ENCODE peak calls at places on chromosomes 3 and 15, in ten cellular contexts. One of them, this sample, is unnamed.

GRCh38 chr3:30605005-30605404 is 1.4 kb upstream of the TGFBR2 start:
- DNase-seq in heart right ventricle: no peak
- DNase-seq in Peyer's patch: no peak
- DNase-seq in CD4-positive, alpha-beta memory T cell: no peak
- DNase-seq in pancreas: no peak
- DNase-seq in naive thymus-derived CD4-positive, alpha-beta T cell: no peak
- DNase-seq in A673: no peak
- DNase-seq in aorta: no peak
- DNase-seq in fibroblast of lung: no peak
- DNase-seq in tibial artery: no peak
- DNase-seq in this sample: no peak

GRCh38 chr15:73633991-73634495 is 854 bp upstream of the NPTN start:
- DNase-seq in aorta: no peak
- DNase-seq in CD4-positive, alpha-beta memory T cell: no peak
- DNase-seq in pancreas: no peak
- DNase-seq in tibial artery: no peak
- DNase-seq in A673: no peak
- DNase-seq in fibroblast of lung: peak; percentile 94
- DNase-seq in naive thymus-derived CD4-positive, alpha-beta T cell: no peak
- DNase-seq in heart right ventricle: no peak
- DNase-seq in Peyer's patch: no peak
- DNase-seq in this sample: no peak

GRCh38 chr3:151216641-151217040 is 13.6 kb upstream of the GPR171 start:
- DNase-seq in naive thymus-derived CD4-positive, alpha-beta T cell: no peak
- DNase-seq in pancreas: no peak
- DNase-seq in A673: no peak
- DNase-seq in tibial artery: no peak
- DNase-seq in CD4-positive, alpha-beta memory T cell: no peak
- DNase-seq in Peyer's patch: no peak
- DNase-seq in aorta: no peak
- DNase-seq in fibroblast of lung: peak; percentile 86
- DNase-seq in heart right ventricle: no peak
- DNase-seq in this sample: no peak

GRCh38 chr3:120160050-120160449 is 65.8 kb upstream of the GSK3B start:
- DNase-seq in CD4-positive, alpha-beta memory T cell: no peak
- DNase-seq in pancreas: no peak
- DNase-seq in naive thymus-derived CD4-positive, alpha-beta T cell: no peak
- DNase-seq in aorta: peak; percentile 78
- DNase-seq in Peyer's patch: peak; percentile 48
- DNase-seq in A673: no peak
- DNase-seq in heart right ventricle: peak; percentile 24
- DNase-seq in tibial artery: peak; percentile 81
- DNase-seq in fibroblast of lung: peak; percentile 96
- DNase-seq in this sample: no peak

GRCh38 chr15:78103406-78104118 is 11.2 kb downstream of the SH2D7 start:
- DNase-seq in pancreas: no peak
- DNase-seq in heart right ventricle: no peak
- DNase-seq in aorta: peak; percentile 69
- DNase-seq in fibroblast of lung: no peak
- DNase-seq in tibial artery: no peak
- DNase-seq in naive thymus-derived CD4-positive, alpha-beta T cell: peak; percentile 34
- DNase-seq in Peyer's patch: peak; percentile 83
- DNase-seq in A673: no peak
- DNase-seq in CD4-positive, alpha-beta memory T cell: peak; percentile 72
- DNase-seq in this sample: peak; percentile 70

GRCh38 chr15:91853968-91854943 is 748 bp downstream of the SLCO3A1 start:
- DNase-seq in tibial artery: peak; percentile 33
- DNase-seq in pancreas: peak; percentile 46
- DNase-seq in fibroblast of lung: peak; percentile 16
- DNase-seq in CD4-positive, alpha-beta memory T cell: peak; percentile 71
- DNase-seq in aorta: peak; percentile 68
- DNase-seq in A673: peak; percentile 23
- DNase-seq in Peyer's patch: peak; percentile 57
- DNase-seq in heart right ventricle: peak; percentile 64
- DNase-seq in naive thymus-derived CD4-positive, alpha-beta T cell: no peak
- DNase-seq in this sample: peak; percentile 74

GRCh38 chr3:42013652-42014442 is 51.9 kb upstream of the ULK4 start:
- DNase-seq in tibial artery: peak; percentile 38
- DNase-seq in aorta: peak; percentile 58
- DNase-seq in pancreas: peak; percentile 55
- DNase-seq in A673: no peak
- DNase-seq in heart right ventricle: peak; percentile 62
- DNase-seq in CD4-positive, alpha-beta memory T cell: peak; percentile 51
- DNase-seq in naive thymus-derived CD4-positive, alpha-beta T cell: peak; percentile 24
- DNase-seq in Peyer's patch: peak; percentile 70
- DNase-seq in fibroblast of lung: no peak
- DNase-seq in this sample: peak; percentile 49

GRCh38 chr15:68223171-68223570 is 6.4 kb downstream of the CLN6 start:
- DNase-seq in pancreas: no peak
- DNase-seq in heart right ventricle: no peak
- DNase-seq in Peyer's patch: no peak
- DNase-seq in A673: no peak
- DNase-seq in aorta: peak; percentile 17
- DNase-seq in fibroblast of lung: no peak
- DNase-seq in CD4-positive, alpha-beta memory T cell: no peak
- DNase-seq in tibial artery: no peak
- DNase-seq in naive thymus-derived CD4-positive, alpha-beta T cell: no peak
- DNase-seq in this sample: no peak

GRCh38 chr3:48157215-48157840 is 30.9 kb downstream of the CDC25A start:
- DNase-seq in tibial artery: no peak
- DNase-seq in naive thymus-derived CD4-positive, alpha-beta T cell: no peak
- DNase-seq in heart right ventricle: no peak
- DNase-seq in CD4-positive, alpha-beta memory T cell: no peak
- DNase-seq in A673: no peak
- DNase-seq in aorta: no peak
- DNase-seq in pancreas: no peak
- DNase-seq in fibroblast of lung: peak; percentile 52
- DNase-seq in Peyer's patch: no peak
- DNase-seq in this sample: no peak

GRCh38 chr3:11195201-11195600 is 40.9 kb downstream of the HRH1 start:
- DNase-seq in fibroblast of lung: peak; percentile 20
- DNase-seq in naive thymus-derived CD4-positive, alpha-beta T cell: no peak
- DNase-seq in Peyer's patch: no peak
- DNase-seq in heart right ventricle: no peak
- DNase-seq in aorta: no peak
- DNase-seq in CD4-positive, alpha-beta memory T cell: no peak
- DNase-seq in pancreas: no peak
- DNase-seq in A673: no peak
- DNase-seq in tibial artery: no peak
- DNase-seq in this sample: no peak

DNA sequence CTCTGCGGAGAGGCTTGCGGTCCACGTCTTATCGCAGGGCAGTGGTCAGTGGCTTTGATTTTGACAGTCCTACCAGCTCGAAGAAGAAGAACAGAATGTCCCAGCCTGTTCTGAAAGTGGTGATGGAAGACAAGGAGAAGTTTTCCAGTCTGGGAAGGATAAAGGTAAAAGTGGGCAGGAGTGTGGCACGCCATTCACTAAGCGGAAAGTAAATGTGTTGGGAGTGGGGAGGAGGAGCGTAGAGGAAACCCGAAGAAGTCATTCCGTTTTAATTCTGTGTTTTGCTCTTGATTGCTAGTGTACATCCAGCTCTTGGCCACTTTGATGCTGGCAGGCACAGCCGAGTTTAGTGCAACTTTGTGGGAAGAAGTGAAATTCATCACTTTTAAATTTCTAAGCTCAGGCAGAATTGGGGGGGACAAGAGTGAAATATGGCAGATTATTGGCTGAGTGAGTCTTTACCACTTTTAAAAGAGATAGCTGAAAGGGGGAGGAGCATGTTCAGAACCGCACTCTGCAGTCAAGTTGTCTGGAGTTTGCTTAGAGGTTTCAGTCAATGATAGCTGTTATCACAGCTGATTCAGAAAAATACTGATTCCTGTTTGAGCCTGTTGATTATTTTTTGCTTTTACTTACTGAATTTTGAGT is 1.8 kb downstream of the ARHGEF26 start:
- DNase-seq in heart right ventricle: no peak
- DNase-seq in A673: peak; percentile 48
- DNase-seq in fibroblast of lung: peak; percentile 27
- DNase-seq in Peyer's patch: no peak
- DNase-seq in pancreas: no peak
- DNase-seq in naive thymus-derived CD4-positive, alpha-beta T cell: peak; percentile 3
- DNase-seq in CD4-positive, alpha-beta memory T cell: no peak
- DNase-seq in aorta: no peak
- DNase-seq in tibial artery: peak; percentile 22
- DNase-seq in this sample: no peak
- H3K4me3 ChIP-seq in heart right ventricle: peak overlapping the region; percentile 86
- H3K4me3 ChIP-seq in A673: peak overlapping the region; percentile 66
- H3K4me3 ChIP-seq in fibroblast of lung: peak overlapping the region; percentile 85
- H3K4me3 ChIP-seq in Peyer's patch: peak overlapping the region; percentile 62
- H3K4me3 ChIP-seq in pancreas: peak overlapping the region; percentile 61
- H3K4me3 ChIP-seq in naive thymus-derived CD4-positive, alpha-beta T cell: no peak overlapping the region
- H3K4me3 ChIP-seq in CD4-positive, alpha-beta memory T cell: no peak overlapping the region
- H3K4me3 ChIP-seq in aorta: peak overlapping the region; percentile 80
- H3K4me3 ChIP-seq in tibial artery: peak overlapping the region; percentile 69
- H3K4me3 ChIP-seq in this sample: no peak overlapping the region

GRCh38 chr15:60396560-60396963 is 1.2 kb downstream of the ANXA2 start:
- DNase-seq in tibial artery: no peak
- DNase-seq in heart right ventricle: no peak
- DNase-seq in Peyer's patch: no peak
- DNase-seq in CD4-positive, alpha-beta memory T cell: no peak
- DNase-seq in pancreas: no peak
- DNase-seq in aorta: no peak
- DNase-seq in A673: no peak
- DNase-seq in fibroblast of lung: peak; percentile 55
- DNase-seq in naive thymus-derived CD4-positive, alpha-beta T cell: no peak
- DNase-seq in this sample: peak; percentile 41

GRCh38 chr15:60397772-60398445 is at the start of gene ANXA2:
- DNase-seq in A673: peak; percentile 88
- DNase-seq in Peyer's patch: peak; percentile 94
- DNase-seq in aorta: peak; percentile 93
- DNase-seq in naive thymus-derived CD4-positive, alpha-beta T cell: peak; percentile 67
- DNase-seq in pancreas: peak; percentile 86
- DNase-seq in CD4-positive, alpha-beta memory T cell: peak; percentile 91
- DNase-seq in heart right ventricle: peak; percentile 88
- DNase-seq in fibroblast of lung: peak; percentile 89
- DNase-seq in tibial artery: peak; percentile 85
- DNase-seq in this sample: peak; percentile 92

GRCh38 chr15:60395276-60396011 is 2.3 kb downstream of the ANXA2 start:
- DNase-seq in CD4-positive, alpha-beta memory T cell: no peak
- DNase-seq in naive thymus-derived CD4-positive, alpha-beta T cell: no peak
- DNase-seq in A673: no peak
- DNase-seq in Peyer's patch: no peak
- DNase-seq in fibroblast of lung: no peak
- DNase-seq in aorta: no peak
- DNase-seq in tibial artery: no peak
- DNase-seq in pancreas: no peak
- DNase-seq in heart right ventricle: no peak
- DNase-seq in this sample: no peak

GRCh38 chr15:60396964-60397771 is 618 bp downstream of the ANXA2 start:
- DNase-seq in A673: peak; percentile 79
- DNase-seq in aorta: peak; percentile 83
- DNase-seq in fibroblast of lung: peak; percentile 71
- DNase-seq in pancreas: peak; percentile 67
- DNase-seq in CD4-positive, alpha-beta memory T cell: peak; percentile 80
- DNase-seq in heart right ventricle: peak; percentile 68
- DNase-seq in tibial artery: peak; percentile 81
- DNase-seq in naive thymus-derived CD4-positive, alpha-beta T cell: peak; percentile 6
- DNase-seq in Peyer's patch: peak; percentile 89
- DNase-seq in this sample: peak; percentile 88

GRCh38 chr15:60396100-60396499 is 1.7 kb downstream of the ANXA2 start:
- DNase-seq in Peyer's patch: no peak
- DNase-seq in heart right ventricle: no peak
- DNase-seq in CD4-positive, alpha-beta memory T cell: no peak
- DNase-seq in naive thymus-derived CD4-positive, alpha-beta T cell: no peak
- DNase-seq in pancreas: no peak
- DNase-seq in fibroblast of lung: peak; percentile 53
- DNase-seq in tibial artery: no peak
- DNase-seq in aorta: no peak
- DNase-seq in A673: no peak
- DNase-seq in this sample: no peak
- H3K4me1 ChIP-seq in Peyer's patch: no peaks in the 10 kb centered on the region
- H3K4me1 ChIP-seq in heart right ventricle: peaks cover 60% of the 10 kb centered on the region
- H3K4me1 ChIP-seq in CD4-positive, alpha-beta memory T cell: peaks cover 78% of the 10 kb centered on the region
- H3K4me1 ChIP-seq in naive thymus-derived CD4-positive, alpha-beta T cell: peaks cover 43% of the 10 kb centered on the region
- H3K4me1 ChIP-seq in pancreas: peaks cover 33% of the 10 kb centered on the region
- H3K4me1 ChIP-seq in fibroblast of lung: peaks cover 47% of the 10 kb centered on the region
- H3K4me1 ChIP-seq in tibial artery: peaks cover 62% of the 10 kb centered on the region
- H3K4me1 ChIP-seq in aorta: no peaks in the 10 kb centered on the region
- H3K4me1 ChIP-seq in A673: peaks cover 68% of the 10 kb centered on the region
- H3K4me1 ChIP-seq in this sample: peaks cover 52% of the 10 kb centered on the region

GRCh38 chr3:131568460-131568859 is 65.7 kb upstream of the MRPL3 start:
- DNase-seq in tibial artery: no peak
- DNase-seq in A673: peak; percentile 24
- DNase-seq in Peyer's patch: no peak
- DNase-seq in heart right ventricle: no peak
- DNase-seq in fibroblast of lung: no peak
- DNase-seq in naive thymus-derived CD4-positive, alpha-beta T cell: no peak
- DNase-seq in CD4-positive, alpha-beta memory T cell: no peak
- DNase-seq in aorta: no peak
- DNase-seq in pancreas: no peak
- DNase-seq in this sample: no peak
- H3K4me3 ChIP-seq in tibial artery: no peak overlapping the region
- H3K4me3 ChIP-seq in A673: no peak overlapping the region
- H3K4me3 ChIP-seq in Peyer's patch: no peak overlapping the region
- H3K4me3 ChIP-seq in heart right ventricle: no peak overlapping the region
- H3K4me3 ChIP-seq in fibroblast of lung: no peak overlapping the region
- H3K4me3 ChIP-seq in naive thymus-derived CD4-positive, alpha-beta T cell: no peak overlapping the region
- H3K4me3 ChIP-seq in CD4-positive, alpha-beta memory T cell: no peak overlapping the region
- H3K4me3 ChIP-seq in aorta: no peak overlapping the region
- H3K4me3 ChIP-seq in pancreas: no peak overlapping the region
- H3K4me3 ChIP-seq in this sample: no peak overlapping the region

GRCh38 chr3:14360123-14360881 is 42.1 kb upstream of the SLC6A6 start:
- DNase-seq in heart right ventricle: no peak
- DNase-seq in CD4-positive, alpha-beta memory T cell: no peak
- DNase-seq in A673: no peak
- DNase-seq in tibial artery: no peak
- DNase-seq in Peyer's patch: no peak
- DNase-seq in fibroblast of lung: peak; percentile 67
- DNase-seq in aorta: no peak
- DNase-seq in pancreas: no peak
- DNase-seq in naive thymus-derived CD4-positive, alpha-beta T cell: no peak
- DNase-seq in this sample: no peak

GRCh38 chr3:14358426-14359211 is 43.8 kb upstream of the SLC6A6 start:
- DNase-seq in fibroblast of lung: peak; percentile 71
- DNase-seq in Peyer's patch: peak; percentile 62
- DNase-seq in naive thymus-derived CD4-positive, alpha-beta T cell: no peak
- DNase-seq in CD4-positive, alpha-beta memory T cell: no peak
- DNase-seq in aorta: peak; percentile 58
- DNase-seq in heart right ventricle: peak; percentile 66
- DNase-seq in tibial artery: peak; percentile 70
- DNase-seq in A673: no peak
- DNase-seq in pancreas: no peak
- DNase-seq in this sample: no peak

GRCh38 chr3:14357463-14357862 is 44.9 kb upstream of the SLC6A6 start:
- DNase-seq in A673: no peak
- DNase-seq in CD4-positive, alpha-beta memory T cell: no peak
- DNase-seq in fibroblast of lung: no peak
- DNase-seq in tibial artery: no peak
- DNase-seq in heart right ventricle: no peak
- DNase-seq in Peyer's patch: no peak
- DNase-seq in naive thymus-derived CD4-positive, alpha-beta T cell: no peak
- DNase-seq in aorta: no peak
- DNase-seq in pancreas: no peak
- DNase-seq in this sample: no peak

GRCh38 chr3:14361068-14361677 is 41.2 kb upstream of the SLC6A6 start:
- DNase-seq in fibroblast of lung: no peak
- DNase-seq in naive thymus-derived CD4-positive, alpha-beta T cell: no peak
- DNase-seq in aorta: no peak
- DNase-seq in CD4-positive, alpha-beta memory T cell: no peak
- DNase-seq in pancreas: no peak
- DNase-seq in tibial artery: no peak
- DNase-seq in heart right ventricle: no peak
- DNase-seq in A673: no peak
- DNase-seq in Peyer's patch: no peak
- DNase-seq in this sample: no peak

GRCh38 chr3:14359348-14359747 is 43.1 kb upstream of the SLC6A6 start:
- DNase-seq in tibial artery: no peak
- DNase-seq in naive thymus-derived CD4-positive, alpha-beta T cell: no peak
- DNase-seq in fibroblast of lung: no peak
- DNase-seq in CD4-positive, alpha-beta memory T cell: no peak
- DNase-seq in Peyer's patch: no peak
- DNase-seq in pancreas: no peak
- DNase-seq in A673: no peak
- DNase-seq in aorta: no peak
- DNase-seq in heart right ventricle: no peak
- DNase-seq in this sample: no peak
- H3K4me1 ChIP-seq in tibial artery: peaks cover 3% of the 10 kb centered on the region
- H3K4me1 ChIP-seq in naive thymus-derived CD4-positive, alpha-beta T cell: no peaks in the 10 kb centered on the region
- H3K4me1 ChIP-seq in fibroblast of lung: no peaks in the 10 kb centered on the region
- H3K4me1 ChIP-seq in CD4-positive, alpha-beta memory T cell: no peaks in the 10 kb centered on the region
- H3K4me1 ChIP-seq in Peyer's patch: no peaks in the 10 kb centered on the region
- H3K4me1 ChIP-seq in pancreas: no peaks in the 10 kb centered on the region
- H3K4me1 ChIP-seq in A673: no peaks in the 10 kb centered on the region
- H3K4me1 ChIP-seq in aorta: no peaks in the 10 kb centered on the region
- H3K4me1 ChIP-seq in heart right ventricle: peaks cover 11% of the 10 kb centered on the region
- H3K4me1 ChIP-seq in this sample: no peaks in the 10 kb centered on the region